ENCODE peak calls at places on chromosome 16, in ten cellular contexts. P is lung, U is gastrocnemius medialis, S is osteoblast, V is AG10803, Z is A549, M is stomach, E is tibial artery, T is foreskin fibroblast, C is cardiac fibroblast. F is an unnamed sample.
A peak's percentile ranks its signal among the peaks of the same experiment; 100 is the strongest.

GRCh38 chr16:71467810-71468209 is 5.8 kb upstream of the ZNF23 start:
- DNase-seq in P (no peak), U (no peak), S (peak; percentile 77), V (no peak), Z (no peak), M (no peak), E (no peak), T (peak; percentile 16), C (peak; percentile 42), F (peak; percentile 42)

GRCh38 chr16:11461595-11461990 is 116.3 kb downstream of the RMI2 start:
- DNase-seq in P (no peak), U (no peak), S (peak; percentile 49), V (no peak), Z (no peak), M (no peak), E (no peak), T (no peak), C (no peak), F (no peak)

GRCh38 chr16:23597003-23597756 is 1.1 kb upstream of the NDUFAB1 start:
- DNase-seq in P (no peak), U (peak; percentile 78), S (no peak), V (no peak), Z (peak; percentile 67), M (no peak), E (no peak), T (no peak), C (no peak), F (peak; percentile 7)

GRCh38 chr16:67546761-67547422 is 15.4 kb upstream of the CTCF start:
- DNase-seq in P (peak; percentile 69), U (peak; percentile 69), S (peak; percentile 97), V (peak; percentile 54), Z (peak; percentile 73), M (peak; percentile 88), E (no peak), T (peak; percentile 58), C (peak; percentile 66), F (peak; percentile 75)

GRCh38 chr16:69276143-69277115 is 34.7 kb upstream of the VPS4A start:
- DNase-seq in P (peak; percentile 32), U (peak; percentile 72), S (peak; percentile 97), V (peak; percentile 99), Z (no peak), M (no peak), E (peak; percentile 77), T (peak; percentile 97), C (peak; percentile 98), F (peak; percentile 98)

GRCh38 chr16:83953796-83954576 is 946 bp downstream of the OSGIN1 start:
- DNase-seq in P (no peak), U (peak; percentile 55), S (peak; percentile 85), V (peak; percentile 17), Z (peak; percentile 72), M (no peak), E (no peak), T (no peak), C (peak; percentile 53), F (peak; percentile 53)

GRCh38 chr16:25064967-25065366 is 46.6 kb upstream of the LCMT1 start:
- DNase-seq in P (no peak), U (no peak), S (no peak), V (no peak), Z (no peak), M (no peak), E (no peak), T (no peak), C (peak; percentile 29), F (no peak)

GRCh38 chr16:73196670-73197069 is 148.7 kb upstream of the ZFHX3 start:
- DNase-seq in P (peak; percentile 74), U (peak; percentile 80), S (no peak), V (peak; percentile 54), Z (peak; percentile 81), M (peak; percentile 80), E (peak; percentile 77), T (no peak), C (peak; percentile 86), F (peak; percentile 87)

GRCh38 chr16:3712830-3713476 is 4.4 kb downstream of the TRAP1 start:
- DNase-seq in P (no peak), U (no peak), S (no peak), V (no peak), Z (no peak), M (peak; percentile 35), E (no peak), T (no peak), C (no peak), F (no peak)

GRCh38 chr16:3713587-3714242 is 3.6 kb downstream of the TRAP1 start:
- DNase-seq in P (no peak), U (no peak), S (no peak), V (no peak), Z (no peak), M (no peak), E (no peak), T (no peak), C (no peak), F (no peak)

GRCh38 chr16:3717235-3718018 is at the start of gene TRAP1:
- DNase-seq in P (peak; percentile 91), U (peak; percentile 88), S (peak; percentile 99), V (peak; percentile 77), Z (peak; percentile 85), M (peak; percentile 92), E (peak; percentile 81), T (peak; percentile 84), C (peak; percentile 77), F (peak; percentile 84)

GRCh38 chr16:3716831-3717234 is 491 bp downstream of the TRAP1 start:
- DNase-seq in P (no peak), U (no peak), S (peak; percentile 88), V (no peak), Z (peak; percentile 29), M (no peak), E (no peak), T (peak; percentile 10), C (no peak), F (peak; percentile 16)

GRCh38 chr16:3715430-3715829 is 1.9 kb downstream of the TRAP1 start:
- DNase-seq in P (no peak), U (no peak), S (no peak), V (no peak), Z (no peak), M (no peak), E (no peak), T (no peak), C (no peak), F (no peak)
- H3K4me3 ChIP-seq in P (no peak overlapping the region), U (no peak overlapping the region), S (no peak overlapping the region), V (no peak overlapping the region), Z (no peak overlapping the region), M (no peak overlapping the region), E (no peak overlapping the region), T (no peak overlapping the region), C (no peak overlapping the region), F (no peak overlapping the region)

GRCh38 chr16:19984136-19984535 is 89.6 kb downstream of the GPR139 start:
- DNase-seq in P (no peak), U (no peak), S (no peak), V (no peak), Z (no peak), M (no peak), E (no peak), T (no peak), C (no peak), F (no peak)

GRCh38 chr16:19979638-19980037 is 94.1 kb downstream of the GPR139 start:
- DNase-seq in P (no peak), U (no peak), S (no peak), V (no peak), Z (no peak), M (no peak), E (no peak), T (no peak), C (no peak), F (no peak)

DNA sequence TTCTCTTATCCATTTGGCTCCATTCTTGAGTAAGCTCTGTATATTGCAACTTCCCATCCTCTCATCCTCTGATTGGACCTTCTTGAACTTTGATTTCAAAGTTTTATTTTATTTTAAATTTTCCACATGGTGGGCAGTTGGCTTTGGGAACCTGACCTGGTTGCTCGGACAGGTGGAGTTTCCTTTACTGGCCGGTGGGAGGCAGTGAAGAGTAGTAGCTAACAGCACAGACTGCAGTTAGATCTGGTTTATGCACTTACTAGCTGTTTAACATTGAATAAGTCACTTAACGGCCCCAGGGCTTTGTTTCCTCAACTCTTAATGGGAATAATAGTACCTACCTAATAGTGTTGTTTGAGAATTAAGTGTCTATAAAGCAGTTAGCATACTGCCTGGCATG is 92.8 kb downstream of the GPR139 start:
- DNase-seq in P (no peak), U (no peak), S (no peak), V (no peak), Z (peak; percentile 39), M (no peak), E (no peak), T (no peak), C (peak; percentile 2), F (peak; percentile 4)
- TF ChIP-seq CTCF in P (no peak), U (no peak), S (peak; percentile 38), V (peak; percentile 27), Z (peak; percentile 37), M (no peak), E (no peak), T (peak; percentile 7), C (peak; percentile 30), F (peak; percentile 34)

GRCh38 chr16:54193013-54193655 is 93.5 kb downstream of the IRX3 start:
- DNase-seq in P (no peak), U (no peak), S (no peak), V (no peak), Z (no peak), M (no peak), E (no peak), T (no peak), C (no peak), F (no peak)

GRCh38 chr16:54193656-54194007 is 93.0 kb downstream of the IRX3 start:
- DNase-seq in P (peak; percentile 83), U (peak; percentile 65), S (peak; percentile 93), V (peak; percentile 67), Z (peak; percentile 68), M (peak; percentile 82), E (peak; percentile 76), T (peak; percentile 57), C (peak; percentile 80), F (peak; percentile 81)

GRCh38 chr16:54191163-54191562 is 95.4 kb downstream of the IRX3 start:
- DNase-seq in P (no peak), U (no peak), S (no peak), V (no peak), Z (no peak), M (no peak), E (no peak), T (no peak), C (no peak), F (no peak)

GRCh38 chr16:54191592-54191991 is 95.0 kb downstream of the IRX3 start:
- DNase-seq in P (no peak), U (no peak), S (peak; percentile 41), V (no peak), Z (no peak), M (no peak), E (no peak), T (no peak), C (no peak), F (no peak)

DNA sequence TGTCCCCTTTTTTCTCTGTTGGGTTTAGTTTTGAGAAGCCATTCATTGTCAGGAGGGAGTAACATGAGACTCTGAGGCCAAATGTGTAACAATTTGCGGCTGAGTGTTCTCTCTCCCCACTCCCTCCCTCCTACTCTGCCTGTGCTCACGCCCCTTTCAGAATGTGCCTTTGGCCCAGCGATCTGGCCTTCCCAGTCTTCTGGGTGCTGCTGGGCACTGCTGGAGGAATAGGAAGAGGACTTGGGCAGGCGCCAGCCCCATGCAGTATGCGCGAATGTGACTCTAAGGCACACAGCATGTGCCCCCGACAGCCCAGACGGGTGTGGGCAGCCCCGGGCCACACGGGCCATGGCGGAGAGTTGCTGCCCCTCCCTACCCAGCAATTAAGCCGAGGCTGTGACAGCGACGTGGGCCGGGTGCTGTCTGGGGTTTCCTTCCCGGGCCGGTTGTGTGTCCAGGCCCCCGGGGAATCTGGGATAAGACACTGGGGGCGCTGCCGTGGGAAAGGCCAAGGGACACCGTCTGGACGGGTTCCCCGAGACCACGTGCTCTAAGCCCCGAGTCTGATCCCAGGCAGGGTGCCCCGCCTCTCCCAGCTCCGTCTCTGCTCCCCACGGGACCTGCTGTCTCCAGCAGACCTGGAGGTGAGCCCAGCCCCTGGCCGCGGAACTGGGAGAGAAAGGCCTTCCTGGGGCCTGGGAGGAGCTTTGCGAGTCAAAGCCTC is 92.4 kb downstream of the IRX3 start:
- DNase-seq in P (peak; percentile 72), U (peak; percentile 74), S (peak; percentile 97), V (peak; percentile 58), Z (no peak), M (peak; percentile 58), E (peak; percentile 89), T (peak; percentile 31), C (peak; percentile 76), F (peak; percentile 80)
- H3K4me3 ChIP-seq in P (no peak overlapping the region), U (peak overlapping the region; percentile 69), S (peak overlapping the region; percentile 67), V (peak overlapping the region; percentile 41), Z (no peak overlapping the region), M (peak overlapping the region; percentile 37), E (peak overlapping the region; percentile 57), T (peak overlapping the region; percentile 31), C (peak overlapping the region; percentile 13), F (peak overlapping the region; percentile 54)

GRCh38 chr16:19179890-19180490 is 11.9 kb downstream of the SYT17 start:
- DNase-seq in P (peak; percentile 66), U (peak; percentile 50), S (peak; percentile 91), V (peak; percentile 48), Z (peak; percentile 70), M (peak; percentile 72), E (peak; percentile 44), T (peak; percentile 38), C (peak; percentile 52), F (peak; percentile 71)

GRCh38 chr16:19173649-19174383 is 5.8 kb downstream of the SYT17 start:
- DNase-seq in P (no peak), U (no peak), S (no peak), V (no peak), Z (no peak), M (no peak), E (no peak), T (no peak), C (no peak), F (no peak)

GRCh38 chr16:19174478-19174877 is 6.4 kb downstream of the SYT17 start:
- DNase-seq in P (no peak), U (no peak), S (no peak), V (no peak), Z (no peak), M (no peak), E (no peak), T (no peak), C (no peak), F (no peak)

GRCh38 chr16:19175492-19176262 is 7.6 kb downstream of the SYT17 start:
- DNase-seq in P (no peak), U (no peak), S (no peak), V (peak; percentile 18), Z (no peak), M (no peak), E (no peak), T (peak; percentile 18), C (peak; percentile 6), F (peak; percentile 44)

GRCh38 chr16:19177111-19177747 is 9.2 kb downstream of the SYT17 start:
- DNase-seq in P (no peak), U (no peak), S (no peak), V (no peak), Z (peak; percentile 37), M (no peak), E (no peak), T (no peak), C (no peak), F (no peak)
- TF ChIP-seq CTCF in P (no peak), U (no peak), S (no peak), V (no peak), Z (peak; percentile 32), M (no peak), E (no peak), T (no peak), C (no peak), F (peak; percentile 2)

F was measured in choroid plexus epithelial cell.